ENCODE peak calls at places on chromosomes 4 and X, in nine cellular contexts. Y is mucosa of gallbladder; X is neural progenitor cell; T is HCEC 1CT; W is naive thymus-derived CD8-positive, alpha-beta T cell; P is Kasumi-1; U is cerebellum; C is cardiac muscle cell; G is tibial artery. S is an unnamed sample.

GRCh38 chr4:91997045-91997444 is 306.7 kb upstream of the GRID2 start:
- DNase-seq in Y (no peak), X (no peak), T (no peak), W (no peak), P (no peak), U (no peak), C (no peak), G (no peak), S (no peak)

GRCh38 chr4:38424171-38424871 is 239.7 kb upstream of the KLF3 start:
- DNase-seq in Y (peak; percentile 75), X (peak; percentile 85), T (no peak), W (no peak), P (no peak), U (no peak), C (no peak), G (no peak), S (no peak)

GRCh38 chr4:137509855-137510282 is 22.4 kb downstream of the PCDH18 start:
- DNase-seq in Y (no peak), X (no peak), T (no peak), W (no peak), P (no peak), U (no peak), C (peak; percentile 54), G (no peak), S (no peak)

GRCh38 chrX:40423299-40423698 is 157.5 kb upstream of the ATP6AP2 start:
- DNase-seq in Y (no peak), X (peak; percentile 46), T (no peak), W (no peak), P (no peak), U (peak; percentile 13), C (peak; percentile 24), G (no peak), S (no peak)

GRCh38 chr4:6270691-6271121 is 1.1 kb downstream of the WFS1 start:
- DNase-seq in Y (no peak), X (no peak), T (no peak), W (no peak), P (no peak), U (no peak), C (peak; percentile 48), G (no peak), S (no peak)

GRCh38 chr4:154591890-154592289 is 1.3 kb upstream of the FGA start:
- DNase-seq in Y (no peak), X (no peak), T (no peak), W (no peak), P (no peak), U (no peak), C (no peak), G (no peak), S (no peak)

GRCh38 chr4:133148690-133149363 is at the start of gene PCDH10:
- DNase-seq in Y (peak; percentile 86), X (peak; percentile 96), T (peak; percentile 76), W (no peak), P (peak; percentile 72), U (peak; percentile 69), C (peak; percentile 97), G (peak; percentile 85), S (peak; percentile 70)

GRCh38 chr4:151766691-151767090 is 5.9 kb upstream of the GATB start:
- DNase-seq in Y (no peak), X (no peak), T (no peak), W (peak; percentile 6), P (no peak), U (no peak), C (no peak), G (no peak), S (no peak)

GRCh38 chr4:120915311-120915710 is 7.2 kb downstream of the PRDM5 start:
- DNase-seq in Y (no peak), X (no peak), T (no peak), W (no peak), P (no peak), U (no peak), C (no peak), G (no peak), S (no peak)

GRCh38 chr4:156596026-156596425 is 375.6 kb downstream of the PDGFC start:
- DNase-seq in Y (no peak), X (no peak), T (no peak), W (no peak), P (no peak), U (no peak), C (peak; percentile 68), G (no peak), S (no peak)

GRCh38 chrX:100645106-100645505 is 1.1 kb downstream of the SRPX2 start:
- DNase-seq in Y (no peak), X (no peak), T (peak; percentile 4), W (no peak), P (no peak), U (no peak), C (no peak), G (no peak), S (no peak)

GRCh38 chr4:75542824-75543223 is 13.0 kb upstream of the ODAPH start:
- DNase-seq in Y (no peak), X (no peak), T (peak; percentile 72), W (no peak), P (no peak), U (no peak), C (peak; percentile 9), G (no peak), S (peak; percentile 10)

GRCh38 chr4:83267121-83267834 is 17.3 kb downstream of the COQ2 start:
- DNase-seq in Y (no peak), X (no peak), T (peak; percentile 70), W (no peak), P (no peak), U (no peak), C (peak; percentile 94), G (peak; percentile 59), S (peak; percentile 72)

GRCh38 chrX:118000518-118000917 is 116.1 kb downstream of the KLHL13 start:
- DNase-seq in Y (no peak), X (no peak), T (no peak), W (no peak), P (no peak), U (no peak), C (no peak), G (no peak), S (no peak)

GRCh38 chr4:12644261-12644660 is 839.9 kb downstream of the RAB28 start:
- DNase-seq in Y (no peak), X (no peak), T (no peak), W (no peak), P (no peak), U (no peak), C (no peak), G (no peak), S (no peak)

GRCh38 chr4:105274504-105274903 is 127.8 kb downstream of the TET2 start:
- DNase-seq in Y (no peak), X (no peak), T (no peak), W (no peak), P (no peak), U (no peak), C (peak; percentile 2), G (no peak), S (no peak)

GRCh38 chrX:22135994-22136684 is 104.0 kb downstream of the PHEX start:
- DNase-seq in Y (peak; percentile 38), X (peak; percentile 67), T (peak; percentile 68), W (peak; percentile 57), P (peak; percentile 31), U (peak; percentile 41), C (peak; percentile 59), G (no peak), S (peak; percentile 36)

S was measured in A549.